ENCODE peak calls at places on chromosomes 3 and 15, in five cellular contexts. D, S, L, U and I are unnamed samples.

GRCh38 chr15:52100807-52101206 is 11.8 kb downstream of the BCL2L10 start:
- DNase-seq in U (no peak), S (peak; percentile 90), L (peak; percentile 94), D (no peak), I (no peak)

GRCh38 chr3:123652346-123652984 is 67.6 kb upstream of the HACD2 start:
- DNase-seq in D (no peak), S (peak; percentile 90), U (peak; percentile 75), L (peak; percentile 75), I (peak; percentile 68)

GRCh38 chr15:29278436-29279099 is 8.9 kb upstream of the NSMCE3 start:
- DNase-seq in L (no peak), D (no peak), S (no peak), U (no peak), I (no peak)

GRCh38 chr3:188223936-188224335 is 70.0 kb downstream of the LPP start:
- DNase-seq in D (no peak), U (no peak), S (no peak), L (no peak), I (no peak)

GRCh38 chr15:84611631-84612030 is 10.8 kb downstream of the ZSCAN2 start:
- DNase-seq in S (no peak), U (no peak), D (no peak), L (no peak), I (no peak)

GRCh38 chr3:138361561-138361971 is 13.2 kb downstream of the MRAS start:
- DNase-seq in D (no peak), S (no peak), U (no peak), L (no peak), I (no peak)

GRCh38 chr3:140655678-140656077 is 22.2 kb upstream of the TRIM42 start:
- DNase-seq in D (no peak), U (no peak), S (no peak), L (no peak), I (no peak)

GRCh38 chr15:31324739-31325431 is 1.8 kb upstream of the KLF13 start:
- DNase-seq in L (no peak), D (no peak), U (no peak), S (no peak), I (no peak)

GRCh38 chr15:98968576-98968975 is 39.0 kb downstream of the PGPEP1L start:
- DNase-seq in L (no peak), U (no peak), S (no peak), D (no peak), I (no peak)

GRCh38 chr15:33066584-33066983 is 127.9 kb downstream of the FMN1 start:
- DNase-seq in U (no peak), S (no peak), D (no peak), L (no peak), I (no peak)

GRCh38 chr3:9404680-9405079 is 7.3 kb downstream of the SETD5 start:
- DNase-seq in L (peak; percentile 21), S (no peak), D (no peak), U (no peak), I (no peak)

GRCh38 chr3:182618981-182619591 is 174.2 kb upstream of the ATP11B start:
- DNase-seq in L (no peak), D (no peak), S (no peak), U (no peak), I (no peak)

GRCh38 chr3:44584646-44585501 is at the start of gene ZNF660:
- DNase-seq in L (peak; percentile 55), D (no peak), U (peak; percentile 44), S (peak; percentile 72), I (peak; percentile 74)

GRCh38 chr3:183988216-183988790 is 29.4 kb downstream of the ABCC5 start:
- DNase-seq in L (no peak), S (no peak), U (no peak), D (no peak), I (no peak)

GRCh38 chr15:25900901-25901300 is 37.8 kb upstream of the ATP10A start:
- DNase-seq in U (no peak), L (no peak), S (no peak), D (no peak), I (no peak)

GRCh38 chr15:72907733-72908132 is 124.2 kb upstream of the ADPGK start:
- DNase-seq in D (no peak), L (no peak), S (no peak), U (no peak), I (no peak)

GRCh38 chr15:83207622-83208356 is at the start of gene HDGFL3:
- DNase-seq in D (no peak), U (peak; percentile 31), L (peak; percentile 59), S (peak; percentile 82), I (peak; percentile 57)

GRCh38 chr15:68366314-68366713 is 65.6 kb downstream of the ITGA11 start:
- DNase-seq in U (no peak), L (no peak), D (no peak), S (no peak), I (no peak)

GRCh38 chr15:25504307-25504706 is 65.5 kb upstream of the UBE3A start:
- DNase-seq in U (no peak), L (no peak), S (no peak), D (no peak), I (no peak)

GRCh38 chr3:186732169-186732766 is 15.1 kb downstream of the KNG1 start:
- DNase-seq in L (no peak), S (no peak), U (no peak), D (no peak), I (no peak)

GRCh38 chr3:136955813-136956212 is 2.0 kb upstream of the IL20RB start:
- DNase-seq in D (no peak), L (peak; percentile 74), S (no peak), U (no peak), I (no peak)

GRCh38 chr15:94335616-94336015 is 104.3 kb downstream of the MCTP2 start:
- DNase-seq in D (no peak), L (no peak), S (no peak), U (no peak), I (no peak)

GRCh38 chr3:40299721-40300335 is 9.7 kb upstream of the EIF1B start:
- DNase-seq in D (no peak), U (no peak), L (peak; percentile 58), S (no peak), I (no peak)

GRCh38 chr15:89566141-89566540 is 9.1 kb upstream of the TICRR start:
- DNase-seq in S (no peak), D (no peak), L (no peak), U (no peak), I (no peak)

GRCh38 chr15:41559489-41560177 is 621 bp downstream of the TYRO3 start:
- DNase-seq in D (no peak), U (peak; percentile 43), S (no peak), L (no peak), I (no peak)